ENCODE peak calls at places on chromosomes 5 and 9, in four cellular contexts. Z, M, E and H are unnamed samples.

GRCh38 chr9:127083598-127083997 is 38.8 kb downstream of the ANGPTL2 start:
- DNase-seq in E (no peak), M (no peak), Z (no peak), H (no peak)

GRCh38 chr5:151222769-151223446 is 984 bp downstream of the CCDC69 start:
- DNase-seq in Z (no peak), E (peak), M (no peak), H (peak)

GRCh38 chr9:126471084-126471611 is 142.6 kb upstream of the LMX1B start:
- DNase-seq in M (no peak), E (peak), Z (no peak), H (no peak)

GRCh38 chr9:108439967-108440366 is 415.8 kb downstream of the ACTL7B start:
- DNase-seq in E (peak), Z (no peak), M (no peak), H (peak)

GRCh38 chr9:94650924-94651323 is 11.6 kb upstream of the FBP1 start:
- DNase-seq in Z (no peak), M (no peak), E (no peak), H (no peak)

GRCh38 chr5:158976035-158976434 is 123.7 kb downstream of the EBF1 start:
- DNase-seq in Z (no peak), E (peak), M (no peak), H (peak)

GRCh38 chr9:95993342-95993741 is 117.9 kb downstream of the ERCC6L2 start:
- DNase-seq in Z (no peak), E (no peak), M (no peak), H (no peak)

GRCh38 chr5:102823441-102823874 is 68.4 kb downstream of the PAM start:
- DNase-seq in Z (no peak), M (no peak), E (peak), H (no peak)

GRCh38 chr5:176796970-176797369 is 13.4 kb upstream of the UNC5A start:
- DNase-seq in E (no peak), Z (no peak), M (no peak), H (no peak)

GRCh38 chr5:64811050-64811640 is 42.4 kb downstream of the CWC27 start:
- DNase-seq in Z (peak), M (peak), E (peak), H (peak)

GRCh38 chr5:160297776-160298175 is 14.6 kb downstream of the CCNJL start:
- DNase-seq in M (no peak), E (no peak), Z (no peak), H (no peak)

GRCh38 chr5:168611163-168611562 is 32.0 kb upstream of the PANK3 start:
- DNase-seq in Z (no peak), E (peak), M (no peak), H (no peak)

GRCh38 chr5:178460174-178460573 is 130.0 kb downstream of the COL23A1 start:
- DNase-seq in Z (no peak), M (no peak), E (no peak), H (no peak)

GRCh38 chr5:175059687-175060194 is 335.4 kb downstream of the MSX2 start:
- DNase-seq in E (no peak), M (peak), Z (peak), H (no peak)

GRCh38 chr5:143143973-143144372 is 259.5 kb downstream of the NR3C1 start:
- DNase-seq in Z (no peak), M (no peak), E (no peak), H (peak)

GRCh38 chr9:18923167-18923566 is 109.8 kb downstream of the SAXO1 start:
- DNase-seq in Z (no peak), E (no peak), M (no peak), H (no peak)

GRCh38 chr9:127509261-127509954 is 58.1 kb downstream of the LRSAM1 start:
- DNase-seq in E (peak), M (no peak), Z (no peak), H (no peak)

GRCh38 chr9:131673531-131673930 is 66.3 kb downstream of the RAPGEF1 start:
- DNase-seq in E (no peak), Z (no peak), M (no peak), H (no peak)

GRCh38 chr9:3087697-3088096 is 243.8 kb upstream of the PUM3 start:
- DNase-seq in M (no peak), E (no peak), Z (no peak), H (no peak)

GRCh38 chr5:14842117-14842516 is 29.5 kb downstream of the ANKH start:
- DNase-seq in M (no peak), E (no peak), Z (peak), H (no peak)

GRCh38 chr9:124764774-124765438 is 6.2 kb downstream of the NR6A1 start:
- DNase-seq in M (no peak), Z (peak), E (peak), H (peak)

GRCh38 chr9:33288828-33289483 is 1.4 kb upstream of the NFX1 start:
- DNase-seq in M (no peak), E (no peak), Z (no peak), H (no peak)

GRCh38 chr9:112360047-112360804 is 19.7 kb upstream of the HSDL2 start:
- DNase-seq in Z (no peak), E (no peak), M (no peak), H (peak)

GRCh38 chr9:71121275-71122168 is at the start of gene TRPM3:
- DNase-seq in M (no peak), Z (no peak), E (no peak), H (no peak)

GRCh38 chr5:63831381-63831780 is 130.9 kb downstream of the HTR1A start:
- DNase-seq in E (no peak), Z (no peak), M (no peak), H (peak)

GRCh38 chr5:36239370-36240293 is 2.1 kb downstream of the NADK2 start:
- DNase-seq in E (no peak), Z (peak), M (no peak), H (no peak)

GRCh38 chr9:8521112-8521511 is 721.5 kb upstream of the DMAC1 start:
- DNase-seq in E (no peak), M (no peak), Z (no peak), H (no peak)

GRCh38 chr9:99896119-99896518 is 10.3 kb upstream of the STX17 start:
- DNase-seq in M (no peak), E (no peak), Z (no peak), H (no peak)

GRCh38 chr5:180601591-180602480 is 10.5 kb upstream of the SCGB3A1 start:
- DNase-seq in M (peak), E (no peak), Z (no peak), H (no peak)

GRCh38 chr5:10935536-10935935 is 174.5 kb upstream of the DAP start:
- DNase-seq in E (no peak), Z (no peak), M (no peak), H (no peak)

GRCh38 chr9:76576344-76576743 is 117.4 kb downstream of the GCNT1 start:
- DNase-seq in M (no peak), Z (no peak), E (peak), H (peak)

DNA sequence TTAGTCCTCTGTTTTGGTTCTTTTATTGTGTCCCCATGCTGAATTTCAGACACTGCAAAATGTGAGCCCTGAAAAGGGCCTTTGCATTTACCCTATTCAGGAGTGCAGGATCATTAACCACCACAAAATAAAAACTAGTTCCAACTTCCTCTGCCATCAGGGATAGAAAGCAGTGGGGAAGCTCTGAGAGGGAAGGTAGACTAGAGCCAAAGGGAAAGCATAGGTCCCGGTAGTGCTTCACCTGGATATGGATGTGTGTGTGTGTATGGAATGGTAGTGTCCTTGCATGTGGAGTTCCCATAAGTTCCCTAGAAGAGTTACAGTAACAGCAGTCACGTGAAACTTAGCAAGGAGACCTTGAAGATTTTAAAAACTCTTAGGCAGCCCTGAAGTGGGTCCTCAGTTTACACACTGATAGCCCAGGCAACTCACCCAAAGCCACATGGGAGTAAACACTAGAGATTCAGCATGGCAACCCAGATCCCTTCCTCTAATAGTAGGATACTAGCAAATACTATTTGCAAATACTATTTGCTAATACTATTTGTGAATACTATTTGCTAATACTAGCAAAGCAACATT is 70.2 kb upstream of the IFNE start:
- DNase-seq in Z (no peak), E (no peak), M (no peak), H (no peak)
- H3K4me3 ChIP-seq in Z (no peak), E (no peak), M (no peak), H (peak)

GRCh38 chr5:25435882-25436281 is 791.1 kb upstream of the CDH10 start:
- DNase-seq in Z (no peak), E (no peak), M (no peak), H (no peak)

GRCh38 chr5:25436452-25436851 is 791.7 kb upstream of the CDH10 start:
- DNase-seq in M (no peak), E (no peak), Z (no peak), H (no peak)

GRCh38 chr5:25444697-25445096 is 799.9 kb upstream of the CDH10 start:
- DNase-seq in Z (no peak), E (no peak), M (no peak), H (no peak)

GRCh38 chr5:25441810-25442209 is 797.0 kb upstream of the CDH10 start:
- DNase-seq in M (no peak), Z (no peak), E (no peak), H (no peak)

GRCh38 chr5:25439025-25439424 is 794.2 kb upstream of the CDH10 start:
- DNase-seq in Z (no peak), M (no peak), E (no peak), H (no peak)
- H3K4me3 ChIP-seq in Z (no peak), M (no peak), E (no peak), H (no peak)

GRCh38 chr9:98193336-98193944 is 1.0 kb upstream of the CORO2A start:
- DNase-seq in E (no peak), M (no peak), Z (no peak), H (no peak)
- H3K4me3 ChIP-seq in E (peak), M (peak), Z (peak), H (peak)

GRCh38 chr5:124755565-124755964 is 9.1 kb upstream of the ZNF608 start:
- DNase-seq in Z (peak), M (peak), E (no peak), H (no peak)
- H3K4me3 ChIP-seq in Z (no peak), M (no peak), E (no peak), H (no peak)